ENCODE peak calls at places on chromosome 1, in six cellular contexts. U is cardiac muscle cell; J is CD8-positive, alpha-beta T cell; G is AG08396; P is activated gamma-delta T cell treated with Interleukin-2 at 50 U/mL for 16 hours; V is left colon. C is an unnamed sample.

GRCh38 chr1:98496246-98496995 is 165.1 kb upstream of the SNX7 start:
- DNase-seq in V (no peak), G (no peak), U (no peak), J (no peak), P (no peak), C (no peak)

GRCh38 chr1:51058863-51059262 is 43.2 kb upstream of the C1orf185 start:
- DNase-seq in V (peak), J (no peak), G (peak), P (no peak), U (no peak), C (no peak)

GRCh38 chr1:224106568-224107281 is 7.2 kb upstream of the FBXO28 start:
- DNase-seq in P (no peak), G (peak), V (peak), U (peak), J (no peak), C (no peak)

GRCh38 chr1:236904874-236905741 is 99.1 kb downstream of the MT1HL1 start:
- DNase-seq in P (no peak), J (no peak), V (no peak), U (no peak), G (peak), C (no peak)

GRCh38 chr1:20381961-20382360 is 91.3 kb downstream of the VWA5B1 start:
- DNase-seq in P (no peak), U (no peak), G (no peak), J (no peak), V (no peak), C (no peak)

GRCh38 chr1:36223373-36223995 is 759 bp upstream of the THRAP3 start:
- DNase-seq in J (peak), G (no peak), P (peak), V (no peak), U (no peak), C (no peak)

GRCh38 chr1:200184196-200184595 is 156.7 kb downstream of the NR5A2 start:
- DNase-seq in U (no peak), P (no peak), J (no peak), V (peak), G (peak), C (no peak)

GRCh38 chr1:164765993-164766720 is 207.2 kb downstream of the PBX1 start:
- DNase-seq in G (no peak), J (no peak), P (no peak), V (no peak), U (no peak), C (no peak)

C was measured in activated T-cell treated with anti-CD3 and anti-CD28 coated beads, Interleukin-2, amount 50 U/mL, for 1 hour.